ENCODE peak calls at places on chromosomes 16 and 17, in six cellular contexts. L is AG10803, E is GM23338, I is astrocyte of the spinal cord, Y is fibroblast of lung, X is astrocyte. U is an unnamed sample.

GRCh38 chr16:89171216-89172170 is at the start of gene CDH15:
- DNase-seq in L (peak; percentile 78), E (peak; percentile 98), I (peak; percentile 80), Y (peak; percentile 82), X (peak; percentile 52), U (peak; percentile 79)

GRCh38 chr17:313911-314613 is 38.5 kb downstream of the RPH3AL start:
- DNase-seq in L (no peak), E (no peak), I (no peak), Y (no peak), X (no peak), U (no peak)

GRCh38 chr17:15892244-15892643 is 52.7 kb upstream of the ADORA2B start:
- DNase-seq in L (no peak), E (no peak), I (no peak), Y (no peak), X (no peak), U (no peak)

GRCh38 chr17:7887038-7887481 is 1.5 kb upstream of the CHD3 start:
- DNase-seq in L (no peak), E (peak; percentile 42), I (no peak), Y (no peak), X (no peak), U (no peak)

GRCh38 chr17:28878981-28879380 is 18.6 kb downstream of the FLOT2 start:
- DNase-seq in L (peak; percentile 32), E (peak; percentile 95), I (peak; percentile 44), Y (peak; percentile 44), X (peak; percentile 27), U (peak; percentile 63)

GRCh38 chr16:88922114-88922825 is 54.7 kb downstream of the CBFA2T3 start:
- DNase-seq in L (peak; percentile 79), E (peak; percentile 57), I (peak; percentile 23), Y (peak; percentile 71), X (peak; percentile 61), U (peak; percentile 63)

GRCh38 chr17:76845524-76845923 is 22.7 kb upstream of the MGAT5B start:
- DNase-seq in L (no peak), E (no peak), I (no peak), Y (no peak), X (peak; percentile 24), U (no peak)

GRCh38 chr16:58654456-58655214 is 25.0 kb upstream of the CNOT1 start:
- DNase-seq in L (no peak), E (no peak), I (no peak), Y (no peak), X (no peak), U (no peak)

GRCh38 chr16:57577214-57577613 is 34.8 kb downstream of the ADGRG5 start:
- DNase-seq in L (no peak), E (no peak), I (no peak), Y (no peak), X (no peak), U (no peak)

GRCh38 chr17:8237175-8237574 is 10.7 kb downstream of the CTC1 start:
- DNase-seq in L (no peak), E (no peak), I (no peak), Y (no peak), X (no peak), U (no peak)

GRCh38 chr16:777826-778225 is 10.4 kb downstream of the RPUSD1 start:
- DNase-seq in L (no peak), E (no peak), I (no peak), Y (no peak), X (peak; percentile 14), U (no peak)

GRCh38 chr17:4497101-4497824 is 1.4 kb upstream of the SPNS2 start:
- DNase-seq in L (peak; percentile 34), E (no peak), I (peak; percentile 19), Y (no peak), X (peak; percentile 52), U (no peak)

GRCh38 chr16:27595993-27596392 is 46.0 kb downstream of the KATNIP start:
- DNase-seq in L (no peak), E (no peak), I (no peak), Y (no peak), X (peak; percentile 22), U (peak; percentile 57)

GRCh38 chr16:65908568-65908967 is 457.9 kb upstream of the CDH5 start:
- DNase-seq in L (no peak), E (peak; percentile 56), I (no peak), Y (no peak), X (no peak), U (no peak)

GRCh38 chr16:27028713-27029112 is 38.0 kb upstream of the C16orf82 start:
- DNase-seq in L (no peak), E (no peak), I (no peak), Y (no peak), X (no peak), U (no peak)

GRCh38 chr16:72769876-72770275 is 278.1 kb downstream of the ZFHX3 start:
- DNase-seq in L (no peak), E (no peak), I (no peak), Y (no peak), X (no peak), U (peak; percentile 40)

GRCh38 chr17:31491794-31492171 is 100.3 kb downstream of the RAB11FIP4 start:
- DNase-seq in L (no peak), E (no peak), I (no peak), Y (no peak), X (no peak), U (no peak)

GRCh38 chr17:21817791-21818364 is 125.6 kb downstream of the KCNJ18 start:
- DNase-seq in L (no peak), E (no peak), I (no peak), Y (no peak), X (no peak), U (no peak)

GRCh38 chr16:14409563-14409962 is 220.5 kb downstream of the PARN start:
- DNase-seq in L (peak; percentile 97), E (no peak), I (peak; percentile 91), Y (peak; percentile 92), X (peak; percentile 93), U (peak; percentile 98)

GRCh38 chr16:63617047-63617989 is 1504.5 kb downstream of the CDH11 start:
- DNase-seq in L (no peak), E (peak; percentile 57), I (no peak), Y (no peak), X (no peak), U (no peak)

GRCh38 chr16:89902980-89903379 is 15.7 kb upstream of the MC1R start:
- DNase-seq in L (no peak), E (no peak), I (no peak), Y (no peak), X (no peak), U (no peak)

GRCh38 chr17:37801131-37801530 is 56.3 kb upstream of the HNF1B start:
- DNase-seq in L (no peak), E (no peak), I (no peak), Y (no peak), X (no peak), U (no peak)

GRCh38 chr17:19755392-19755791 is 7.3 kb upstream of the ALDH3A1 start:
- DNase-seq in L (no peak), E (no peak), I (no peak), Y (no peak), X (no peak), U (no peak)
- TF ChIP-seq CTCF in L (no peak), E (no peak), I (no peak), Y (no peak), X (no peak), U (no peak)

GRCh38 chr17:74430385-74430705 is 1.5 kb upstream of the GPRC5C start:
- DNase-seq in L (no peak), E (no peak), I (no peak), Y (no peak), X (no peak), U (no peak)
- H3K4me3 ChIP-seq in L (peak overlapping the region; percentile 24), E (peak overlapping the region; percentile 87), I (no peak overlapping the region), Y (no peak overlapping the region), X (peak overlapping the region; percentile 52), U (peak overlapping the region; percentile 56)

GRCh38 chr16:84836967-84837366 is 17.2 kb downstream of the CRISPLD2 start:
- DNase-seq in L (no peak), E (no peak), I (no peak), Y (no peak), X (no peak), U (peak; percentile 20)

GRCh38 chr16:84833542-84834402 is 14.0 kb downstream of the CRISPLD2 start:
- DNase-seq in L (no peak), E (no peak), I (no peak), Y (peak; percentile 22), X (no peak), U (peak; percentile 16)

GRCh38 chr16:84838383-84838948 is 18.7 kb downstream of the CRISPLD2 start:
- DNase-seq in L (no peak), E (no peak), I (no peak), Y (peak; percentile 22), X (peak; percentile 24), U (peak; percentile 13)

GRCh38 chr16:84834403-84834772 is 14.6 kb downstream of the CRISPLD2 start:
- DNase-seq in L (peak; percentile 72), E (no peak), I (no peak), Y (peak; percentile 39), X (peak; percentile 67), U (peak; percentile 78)

GRCh38 chr16:84836234-84836647 is 16.5 kb downstream of the CRISPLD2 start:
- DNase-seq in L (peak; percentile 100), E (peak; percentile 86), I (peak; percentile 100), Y (peak; percentile 100), X (peak; percentile 100), U (peak; percentile 100)
- TF ChIP-seq CTCF in L (no peak), E (no peak), I (no peak), Y (no peak), X (no peak), U (no peak)

GRCh38 chr17:82895087-82895486 is 55.3 kb upstream of the ZNF750 start:
- DNase-seq in L (no peak), E (no peak), I (no peak), Y (no peak), X (no peak), U (no peak)

GRCh38 chr17:82898976-82899514 is 59.2 kb upstream of the ZNF750 start:
- DNase-seq in L (no peak), E (no peak), I (no peak), Y (no peak), X (no peak), U (no peak)

GRCh38 chr17:82897514-82898249 is 57.9 kb upstream of the ZNF750 start:
- DNase-seq in L (no peak), E (no peak), I (no peak), Y (no peak), X (no peak), U (no peak)

GRCh38 chr17:82893779-82894178 is 54.0 kb upstream of the ZNF750 start:
- DNase-seq in L (peak; percentile 25), E (no peak), I (peak; percentile 41), Y (peak; percentile 44), X (no peak), U (peak; percentile 82)

DNA sequence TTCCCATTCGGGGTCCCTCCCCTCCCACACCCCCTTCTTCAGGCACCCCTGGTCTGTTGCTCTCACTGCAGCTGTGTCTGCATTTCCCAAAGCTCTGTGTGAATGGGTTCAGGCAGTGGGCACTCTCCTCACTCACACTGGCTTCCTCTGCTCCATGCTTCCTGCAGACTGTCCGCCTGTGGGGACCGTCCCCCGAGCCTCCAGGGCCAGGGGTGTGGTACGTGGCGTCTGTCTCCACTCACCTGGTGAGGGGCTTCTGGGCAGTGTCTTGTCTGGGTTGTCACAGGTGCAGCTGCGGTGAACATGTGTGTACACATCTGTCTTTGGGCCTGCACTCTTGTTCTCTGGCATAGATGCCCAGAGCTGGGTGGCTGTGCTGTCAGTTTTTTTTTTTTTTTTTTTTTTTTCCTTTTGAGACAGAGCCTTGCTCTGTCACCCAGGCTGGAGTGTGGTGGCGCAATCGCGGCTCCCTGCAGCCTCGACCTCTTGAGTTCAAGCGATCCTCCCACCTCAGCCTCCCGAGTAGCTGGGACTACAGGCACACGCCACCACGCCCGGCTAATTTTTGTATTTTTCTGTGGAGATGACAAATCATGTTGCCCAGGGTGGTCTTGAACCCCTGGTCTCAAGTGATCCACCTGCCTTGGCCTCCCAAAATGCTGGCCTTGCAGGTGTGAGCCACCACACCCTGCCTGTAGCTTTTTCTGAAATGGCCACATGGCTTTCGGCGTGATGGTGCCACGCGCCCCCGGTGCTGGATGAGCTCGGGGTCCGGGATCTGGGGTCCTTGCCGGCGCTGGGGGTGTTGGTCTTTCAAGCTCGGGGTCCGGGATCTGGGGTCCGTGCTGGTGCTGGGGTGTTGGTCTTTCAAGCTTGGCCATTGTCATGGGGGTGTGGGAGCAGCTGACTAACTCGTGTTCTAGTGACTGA is 56.5 kb upstream of the ZNF750 start:
- DNase-seq in L (no peak), E (no peak), I (no peak), Y (no peak), X (no peak), U (no peak)
- H3K4me3 ChIP-seq in L (no peak overlapping the region), E (no peak overlapping the region), I (no peak overlapping the region), Y (no peak overlapping the region), X (no peak overlapping the region), U (no peak overlapping the region)